ENCODE peak calls at places on chromosomes 6 and 20, in seven cellular contexts. S, A, Z, C, N, F and K are unnamed samples.

GRCh38 chr6:79232696-79233462 is 1.6 kb downstream of the HMGN3 start:
- DNase-seq in C (no peak), N (no peak), S (no peak), A (no peak), F (no peak), Z (no peak), K (no peak)

GRCh38 chr20:58627212-58628072 is 23.6 kb upstream of the STX16 start:
- DNase-seq in F (no peak), N (no peak), Z (no peak), S (no peak), C (no peak), A (no peak), K (no peak)

GRCh38 chr6:75143186-75143585 is 62.7 kb downstream of the COL12A1 start:
- DNase-seq in C (no peak), N (peak; percentile 74), Z (no peak), S (peak; percentile 81), A (no peak), F (no peak), K (no peak)

GRCh38 chr6:130115036-130115435 is 96.7 kb downstream of the L3MBTL3 start:
- DNase-seq in C (no peak), N (no peak), F (no peak), S (no peak), Z (no peak), A (no peak), K (no peak)

GRCh38 chr6:108779521-108779920 is 68.7 kb upstream of the ARMC2 start:
- DNase-seq in N (peak; percentile 31), C (no peak), Z (no peak), A (no peak), F (no peak), S (peak; percentile 10), K (no peak)

GRCh38 chr20:25022680-25023079 is 30.1 kb upstream of the APMAP start:
- DNase-seq in F (no peak), N (no peak), S (no peak), Z (no peak), C (peak; percentile 85), A (no peak), K (no peak)

GRCh38 chr20:58515240-58516212 is at the start of gene APCDD1L:
- DNase-seq in N (peak; percentile 85), C (no peak), S (peak; percentile 37), Z (no peak), F (no peak), A (no peak), K (no peak)

GRCh38 chr6:44630125-44631028 is 242.9 kb downstream of the CDC5L start:
- DNase-seq in Z (no peak), F (no peak), N (peak; percentile 94), A (no peak), C (peak; percentile 55), S (peak; percentile 30), K (peak; percentile 77)

GRCh38 chr6:134675110-134676038 is 274.5 kb downstream of the ALDH8A1 start:
- DNase-seq in N (no peak), S (no peak), C (no peak), Z (no peak), F (no peak), A (no peak), K (peak; percentile 69)

GRCh38 chr20:51616060-51616459 is 73.5 kb upstream of the NFATC2 start:
- DNase-seq in F (no peak), S (no peak), A (no peak), C (peak; percentile 31), N (no peak), Z (no peak), K (no peak)

GRCh38 chr6:32689531-32690505 is 23.4 kb upstream of the HLA-DQB1 start:
- DNase-seq in C (no peak), N (no peak), F (no peak), A (no peak), S (no peak), Z (no peak), K (no peak)

GRCh38 chr20:41905186-41905585 is 287.0 kb upstream of the CHD6 start:
- DNase-seq in N (no peak), C (no peak), Z (no peak), S (no peak), F (no peak), A (no peak), K (no peak)

GRCh38 chr6:127737768-127738167 is 160.8 kb downstream of the C6orf58 start:
- DNase-seq in Z (no peak), C (peak; percentile 1), S (no peak), F (no peak), A (no peak), N (no peak), K (no peak)

GRCh38 chr6:12832341-12832740 is 115.8 kb downstream of the PHACTR1 start:
- DNase-seq in N (no peak), F (no peak), A (no peak), C (peak; percentile 2), S (no peak), Z (no peak), K (no peak)

GRCh38 chr6:130885392-130886192 is 58.4 kb downstream of the SMLR1 start:
- DNase-seq in C (peak; percentile 86), A (peak; percentile 53), N (peak; percentile 75), S (peak; percentile 66), Z (no peak), F (peak; percentile 59), K (peak; percentile 79)

GRCh38 chr6:127403636-127404035 is 55.6 kb downstream of the KIAA0408 start:
- DNase-seq in Z (no peak), C (no peak), F (no peak), S (no peak), N (no peak), A (no peak), K (no peak)

GRCh38 chr6:142406131-142406530 is 104.3 kb downstream of the ADGRG6 start:
- DNase-seq in S (no peak), Z (no peak), C (peak; percentile 45), F (no peak), N (no peak), A (no peak), K (no peak)

GRCh38 chr20:58682656-58683055 is 9.9 kb upstream of the NPEPL1 start:
- DNase-seq in S (peak; percentile 54), N (no peak), F (no peak), Z (no peak), C (no peak), A (no peak), K (no peak)

GRCh38 chr20:52859156-52859887 is 112.8 kb upstream of the TSHZ2 start:
- DNase-seq in S (no peak), A (no peak), Z (no peak), F (no peak), N (peak; percentile 63), C (no peak), K (no peak)

GRCh38 chr6:163790296-163790840 is 375.9 kb downstream of the QKI start:
- DNase-seq in N (no peak), A (no peak), F (no peak), Z (no peak), C (no peak), S (no peak), K (no peak)

GRCh38 chr20:52962183-52962582 is 10.0 kb upstream of the TSHZ2 start:
- DNase-seq in F (no peak), N (no peak), S (no peak), A (no peak), C (no peak), Z (no peak), K (no peak)